ENCODE peak calls at places on chromosomes 7 and 10, in four cellular contexts. A is suprapubic skin, M is transverse colon, D is HCT116. B is an unnamed sample.

GRCh38 chr7:14389052-14389988 is 399.9 kb upstream of the ETV1 start:
- DNase-seq in M (no peak), A (no peak), D (no peak), B (no peak)

GRCh38 chr10:6185039-6185716 is 17.6 kb upstream of the PFKFB3 start:
- DNase-seq in A (no peak), M (no peak), D (no peak), B (no peak)

GRCh38 chr7:84535584-84536255 is 341.1 kb upstream of the SEMA3A start:
- DNase-seq in D (no peak), A (no peak), M (no peak), B (no peak)

GRCh38 chr7:116509982-116510579 is 10.5 kb downstream of the CAV2 start:
- DNase-seq in A (no peak), D (no peak), M (no peak), B (no peak)

GRCh38 chr7:102075553-102076135 is 211.0 kb upstream of the SH2B2 start:
- DNase-seq in M (no peak), A (no peak), D (no peak), B (peak; percentile 62)

GRCh38 chr10:23826399-23826798 is 382.5 kb upstream of the KIAA1217 start:
- DNase-seq in A (no peak), M (no peak), D (no peak), B (no peak)

GRCh38 chr10:99927719-99928280 is 81.9 kb downstream of the DNMBP start:
- DNase-seq in M (no peak), A (no peak), D (no peak), B (no peak)

GRCh38 chr10:113712024-113712423 is 32.3 kb downstream of the CASP7 start:
- DNase-seq in A (no peak), M (no peak), D (no peak), B (no peak)

GRCh38 chr10:73209705-73210104 is 37.4 kb downstream of the DNAJC9 start:
- DNase-seq in A (no peak), D (no peak), M (no peak), B (no peak)

GRCh38 chr10:92238586-92239098 is 52.2 kb downstream of the CPEB3 start:
- DNase-seq in M (peak; percentile 74), A (peak; percentile 82), D (no peak), B (no peak)

GRCh38 chr7:48089415-48089975 is 430 bp downstream of the UPP1 start:
- DNase-seq in D (no peak), A (no peak), M (peak; percentile 74), B (peak; percentile 94)

GRCh38 chr10:88415533-88416130 is 167.5 kb downstream of the RNLS start:
- DNase-seq in A (no peak), M (no peak), D (no peak), B (no peak)

GRCh38 chr10:120813085-120813484 is 38.1 kb upstream of the WDR11 start:
- DNase-seq in A (no peak), M (no peak), D (no peak), B (no peak)

GRCh38 chr7:143408686-143409551 is at the start of gene EPHA1:
- DNase-seq in D (peak; percentile 88), A (no peak), M (peak; percentile 75), B (peak; percentile 90)

GRCh38 chr7:70937424-70937823 is 194.5 kb upstream of the GALNT17 start:
- DNase-seq in M (no peak), A (no peak), D (no peak), B (no peak)

GRCh38 chr10:119042169-119042568 is 12.7 kb downstream of the NANOS1 start:
- DNase-seq in D (no peak), A (no peak), M (no peak), B (no peak)
- TF ChIP-seq POLR2A in D (no peak), A (no peak), M (no peak), B (no peak)

GRCh38 chr7:20076835-20077234 is 140.3 kb downstream of the MACC1 start:
- DNase-seq in A (no peak), M (no peak), D (no peak), B (no peak)
- H3K27ac ChIP-seq in A (no peak overlapping the region), M (no peak overlapping the region), D (no peak overlapping the region), B (no peak overlapping the region)

DNA sequence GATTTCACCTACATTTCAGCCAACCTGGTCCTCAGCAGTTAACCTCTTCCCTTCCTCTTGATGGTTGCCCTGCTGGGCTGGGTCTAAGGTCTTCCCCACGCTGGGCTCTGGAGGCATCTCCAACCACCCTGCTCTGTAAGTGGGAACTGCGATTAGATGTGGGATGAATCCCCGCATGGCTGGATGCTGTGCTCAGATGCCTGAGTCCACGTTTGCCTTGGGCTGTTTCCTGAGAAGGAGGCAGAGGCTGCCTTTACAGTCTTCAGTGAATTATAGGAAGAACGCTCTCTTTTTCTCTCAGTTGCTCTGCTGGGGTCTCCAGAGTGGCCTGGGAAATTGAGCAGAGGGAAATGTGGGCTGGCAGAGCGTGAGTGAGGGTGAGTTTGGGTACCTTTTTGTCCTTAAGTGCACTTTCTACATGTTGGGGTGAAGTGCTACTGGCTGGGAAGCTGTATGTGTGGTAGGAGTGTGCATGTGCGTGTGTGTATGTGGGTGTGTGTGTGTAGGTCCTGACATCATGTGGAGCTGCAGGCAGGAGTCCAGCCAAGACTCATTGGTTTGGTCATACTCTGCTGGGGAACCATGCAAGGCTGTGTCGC is 1.5 kb downstream of the GIMAP8 start:
- DNase-seq in A (no peak), M (no peak), D (no peak), B (no peak)
- TF ChIP-seq POLR2AphosphoS5 in A (no peak), M (no peak), D (no peak), B (no peak)

GRCh38 chr7:158695726-158696452 is 8.7 kb downstream of the NCAPG2 start:
- DNase-seq in D (peak; percentile 34), M (peak; percentile 74), A (no peak), B (peak; percentile 26)
- TF ChIP-seq POLR2A in D (no peak), M (no peak), A (no peak), B (no peak)

GRCh38 chr10:48404646-48405045 is 98.2 kb downstream of the MAPK8 start:
- DNase-seq in A (no peak), M (no peak), D (no peak), B (no peak)
- H3K27ac ChIP-seq in A (no peak overlapping the region), M (no peak overlapping the region), D (no peak overlapping the region), B (no peak overlapping the region)

B was measured in upper lobe of left lung.